ENCODE peak calls at places on chromosomes 4 and X, in seven cellular contexts. L is cardiac muscle cell, F is prostate gland, T is fibroblast of mammary gland, J is AG04450, N is NB4, R is kidney. O is an unnamed sample.

GRCh38 chr4:2450394-2451035 is 18.4 kb upstream of the RNF4 start:
- DNase-seq in T (no peak), F (no peak), L (no peak), N (no peak), R (peak), J (no peak), O (no peak)

GRCh38 chr4:158667651-158668198 is 4.0 kb downstream of the C4orf46 start:
- DNase-seq in F (no peak), L (peak), J (no peak), N (peak), T (peak), R (no peak), O (no peak)

GRCh38 chr4:37389967-37390580 is 145.5 kb downstream of the NWD2 start:
- DNase-seq in L (peak), J (no peak), T (peak), N (peak), R (no peak), F (peak), O (no peak)

GRCh38 chrX:150085881-150086280 is 147.6 kb upstream of the EOLA2 start:
- DNase-seq in F (no peak), N (no peak), R (no peak), L (peak), J (no peak), T (peak), O (no peak)

GRCh38 chr4:65968873-65969272 is 298.6 kb upstream of the EPHA5 start:
- DNase-seq in N (no peak), T (peak), R (no peak), F (no peak), L (peak), J (no peak), O (no peak)

GRCh38 chr4:42329421-42329820 is 67.9 kb upstream of the SHISA3 start:
- DNase-seq in T (peak), R (no peak), F (no peak), J (no peak), L (no peak), N (no peak), O (no peak)

GRCh38 chr4:67333663-67334062 is 211.6 kb downstream of the CENPC start:
- DNase-seq in R (no peak), F (no peak), L (no peak), T (peak), N (no peak), J (no peak), O (no peak)

GRCh38 chrX:45768666-45769065 is 568.0 kb upstream of the DIPK2B start:
- DNase-seq in T (no peak), L (no peak), F (no peak), J (no peak), R (no peak), N (no peak), O (no peak)

GRCh38 chr4:7333024-7333780 is 101.5 kb downstream of the PSAPL1 start:
- DNase-seq in R (peak), N (no peak), F (no peak), J (no peak), T (no peak), L (no peak), O (no peak)

GRCh38 chrX:112961981-112962380 is 121.3 kb upstream of the AMOT start:
- DNase-seq in L (peak), N (no peak), R (no peak), T (no peak), J (no peak), F (no peak), O (no peak)

GRCh38 chr4:119632216-119632615 is 3.6 kb upstream of the PDE5A start:
- DNase-seq in J (no peak), R (no peak), T (peak), N (no peak), F (no peak), L (no peak), O (no peak)

GRCh38 chr4:8472166-8472688 is 31.6 kb downstream of the TRMT44 start:
- DNase-seq in J (no peak), T (no peak), L (no peak), F (no peak), N (no peak), R (no peak), O (no peak)

GRCh38 chrX:13515181-13515930 is 54.0 kb upstream of the EGFL6 start:
- DNase-seq in N (no peak), J (no peak), L (no peak), R (no peak), F (no peak), T (no peak), O (no peak)

GRCh38 chr4:152102184-152103000 is 341.6 kb upstream of the GATB start:
- DNase-seq in F (no peak), R (no peak), T (peak), J (peak), L (no peak), N (no peak), O (peak)

GRCh38 chr4:125849869-125850268 is 535.1 kb downstream of the FAT4 start:
- DNase-seq in N (no peak), F (no peak), R (no peak), L (peak), T (peak), J (peak), O (peak)

GRCh38 chr4:25484243-25484721 is 107.2 kb downstream of the ANAPC4 start:
- DNase-seq in T (no peak), F (no peak), N (no peak), R (no peak), L (peak), J (no peak), O (no peak)

GRCh38 chrX:55039471-55039870 is 8.7 kb upstream of the ALAS2 start:
- DNase-seq in N (no peak), R (no peak), L (no peak), T (peak), F (no peak), J (no peak), O (no peak)

GRCh38 chrX:67725471-67725870 is 181.7 kb downstream of the AR start:
- DNase-seq in R (no peak), N (no peak), L (no peak), J (no peak), F (no peak), T (peak), O (no peak)

GRCh38 chrX:145825896-145826295 is 8.3 kb downstream of the SLITRK2 start:
- DNase-seq in F (no peak), N (peak), J (no peak), T (peak), R (no peak), L (peak), O (no peak)

GRCh38 chr4:183413562-183414200 is 30.8 kb upstream of the CDKN2AIP start:
- DNase-seq in F (no peak), T (no peak), J (no peak), R (no peak), L (no peak), N (no peak), O (no peak)

GRCh38 chr4:151688003-151688784 is 72.6 kb downstream of the GATB start:
- DNase-seq in L (no peak), T (no peak), R (no peak), N (no peak), F (no peak), J (no peak), O (no peak)

GRCh38 chr4:55183926-55184599 is 58.7 kb upstream of the KDR start:
- DNase-seq in T (peak), L (peak), N (no peak), F (no peak), J (peak), R (no peak), O (peak)

GRCh38 chr4:3324093-3324815 is 31.4 kb downstream of the RGS12 start:
- DNase-seq in J (no peak), T (no peak), R (peak), N (no peak), F (no peak), L (no peak), O (no peak)

GRCh38 chr4:2046031-2046961 is 12.8 kb upstream of the NAT8L start:
- DNase-seq in F (peak), L (no peak), N (no peak), R (peak), T (no peak), J (no peak), O (no peak)

GRCh38 chr4:155777971-155778710 is 19.3 kb downstream of the GUCY1B1 start:
- DNase-seq in R (no peak), N (no peak), L (peak), J (no peak), T (peak), F (peak), O (no peak)

GRCh38 chr4:184816962-184817361 is 8.8 kb downstream of the ACSL1 start:
- DNase-seq in J (no peak), N (no peak), F (no peak), T (no peak), L (no peak), R (no peak), O (no peak)

GRCh38 chrX:154516655-154517100 is 646 bp upstream of the FAM3A start:
- DNase-seq in N (peak), F (no peak), R (no peak), L (peak), J (no peak), T (peak), O (no peak)

GRCh38 chrX:46803140-46803539 is 33.7 kb upstream of the RP2 start:
- DNase-seq in R (no peak), J (no peak), N (peak), L (no peak), T (peak), F (no peak), O (no peak)

GRCh38 chrX:38878674-38879375 is 77.6 kb downstream of the MID1IP1 start:
- DNase-seq in L (no peak), F (no peak), R (no peak), J (no peak), T (no peak), N (peak), O (no peak)

GRCh38 chr4:109113511-109113910 is 188.9 kb downstream of the COL25A1 start:
- DNase-seq in L (peak), R (no peak), J (no peak), T (peak), F (no peak), N (no peak), O (no peak)

GRCh38 chr4:168221298-168221697 is 97.3 kb downstream of the DDX60 start:
- DNase-seq in T (peak), L (peak), N (no peak), F (no peak), R (no peak), J (peak), O (peak)

GRCh38 chr4:156771171-156771837 is 200.3 kb downstream of the PDGFC start:
- DNase-seq in N (no peak), T (peak), F (peak), R (no peak), L (peak), J (no peak), O (peak)

GRCh38 chr4:98659741-98660507 is 1.5 kb upstream of the TSPAN5 start:
- DNase-seq in R (no peak), F (no peak), J (no peak), T (peak), L (peak), N (peak), O (peak)

GRCh38 chr4:106766519-106766918 is 269.6 kb downstream of the DKK2 start:
- DNase-seq in F (no peak), L (no peak), T (no peak), R (no peak), N (no peak), J (no peak), O (peak)
- H3K4me3 ChIP-seq in F (no peak), L (no peak), T (no peak), R (no peak), N (no peak), J (no peak), O (no peak)

DNA sequence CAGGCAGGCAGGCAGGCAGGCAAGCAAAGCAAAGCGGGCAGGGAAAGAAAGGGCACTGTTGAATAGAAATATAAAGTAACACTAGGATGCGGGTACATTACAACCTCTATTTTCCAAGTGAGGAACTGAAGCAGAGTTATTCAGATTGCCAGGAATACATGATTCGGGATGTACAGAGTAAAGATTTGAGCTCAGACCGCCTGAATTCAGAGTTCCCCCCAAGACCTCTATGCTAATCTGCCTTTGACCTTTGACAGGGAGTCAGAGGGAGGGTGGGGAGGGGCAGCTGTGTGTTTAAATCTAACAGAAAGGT is 271.9 kb upstream of the SMIM31 start:
- DNase-seq in F (no peak), N (no peak), L (no peak), R (no peak), T (no peak), J (no peak), O (no peak)
- TF ChIP-seq CTCF in F (no peak), N (no peak), L (no peak), R (no peak), T (no peak), J (no peak), O (no peak)

DNA sequence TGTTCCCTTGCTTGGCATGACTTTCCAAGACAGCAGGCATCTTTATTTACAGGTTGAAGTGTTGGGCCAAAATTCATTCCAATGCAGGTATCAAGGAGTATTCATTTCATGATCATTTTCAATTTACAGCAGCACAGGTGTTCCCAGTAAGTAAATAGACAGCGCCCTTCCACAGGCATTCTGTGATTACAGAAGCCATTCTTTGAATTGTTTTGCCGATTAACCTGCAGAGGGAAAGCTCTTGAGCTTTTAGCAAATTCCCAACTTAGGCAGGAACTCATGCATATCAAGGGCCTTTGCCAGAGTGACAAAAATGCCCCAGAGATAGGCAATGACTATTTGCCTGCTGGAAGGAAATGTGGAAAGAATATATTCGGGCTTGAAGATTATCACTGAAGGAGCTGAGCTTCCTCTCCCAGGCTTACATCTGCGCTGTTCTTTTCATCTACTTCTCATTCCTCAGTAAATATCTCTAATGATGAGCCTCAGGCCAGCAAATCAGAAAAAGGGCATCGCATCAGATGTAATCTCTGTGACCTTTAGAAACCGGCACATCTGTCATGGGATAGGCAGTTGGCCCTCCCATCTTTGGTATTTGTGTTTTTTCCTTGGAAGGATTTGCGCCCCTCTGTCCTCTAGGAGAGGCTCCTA is 6.7 kb downstream of the TXK start:
- DNase-seq in R (no peak), L (peak), F (peak), J (no peak), T (no peak), N (no peak), O (no peak)
- H3K4me3 ChIP-seq in R (no peak), L (no peak), F (no peak), J (no peak), T (no peak), N (no peak), O (peak)

DNA sequence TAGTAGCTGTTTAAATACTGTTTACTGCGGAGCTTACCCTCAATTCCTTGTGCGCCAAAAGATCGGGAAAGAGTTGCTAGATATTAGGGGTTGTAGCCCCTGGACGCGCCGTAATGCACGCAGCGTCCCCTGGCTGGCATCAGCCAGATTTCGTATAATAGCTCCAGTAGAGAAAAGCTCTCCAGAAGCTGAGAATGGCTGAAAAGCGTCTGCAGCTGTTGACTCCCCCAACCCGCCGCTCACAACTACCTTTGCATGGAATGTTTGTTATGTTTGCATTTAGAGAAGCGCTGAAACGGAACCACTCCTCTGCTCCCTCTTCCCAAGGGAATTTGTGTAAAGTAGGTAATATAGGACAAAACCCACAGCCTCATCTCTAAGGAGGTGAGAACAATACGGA is 3.7 kb downstream of the DOCK11 start:
- DNase-seq in L (no peak), R (no peak), N (no peak), J (no peak), T (no peak), F (no peak), O (no peak)
- TF ChIP-seq CTCF in L (no peak), R (no peak), N (no peak), J (peak), T (no peak), F (no peak), O (no peak)

DNA sequence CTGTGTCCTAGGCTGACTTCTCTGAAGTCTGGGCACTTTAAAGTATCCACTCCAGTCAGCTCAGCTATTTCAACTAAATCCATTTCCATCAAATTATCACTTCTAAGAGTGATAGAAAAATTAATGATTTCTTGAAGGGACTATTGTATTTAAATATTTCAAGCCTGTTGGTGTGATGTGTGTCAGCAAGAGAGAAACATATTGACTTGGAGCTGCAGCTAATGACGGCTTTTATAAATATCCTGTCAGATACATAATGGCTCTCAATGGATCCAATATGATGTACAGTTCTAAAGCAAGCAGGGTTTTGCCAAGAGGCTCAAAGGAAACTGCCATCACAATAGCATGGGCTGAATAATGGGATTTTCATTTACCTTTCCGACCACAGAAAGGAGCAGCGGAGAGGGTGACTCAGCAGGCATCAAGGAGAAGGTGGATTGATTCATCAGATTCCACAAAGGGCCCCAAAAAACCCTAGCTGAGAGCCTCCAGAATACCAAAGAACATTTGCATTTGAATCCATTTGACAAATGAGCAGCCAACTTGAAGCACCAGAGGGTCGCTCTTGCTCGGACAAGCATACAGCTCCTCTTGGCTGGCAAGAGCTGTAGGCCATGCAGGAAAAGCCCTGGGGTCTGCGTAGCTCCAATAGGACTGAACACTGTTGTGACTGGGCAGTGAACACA is 355.8 kb upstream of the NOCT start:
- DNase-seq in T (no peak), N (no peak), F (no peak), J (no peak), L (no peak), R (no peak), O (no peak)
- H3K4me3 ChIP-seq in T (no peak), N (no peak), F (no peak), J (no peak), L (no peak), R (no peak), O (no peak)

GRCh38 chrX:73987166-73987565 is 316.8 kb upstream of the ZCCHC13 start:
- DNase-seq in F (no peak), J (no peak), L (no peak), T (no peak), R (no peak), N (no peak), O (no peak)

DNA sequence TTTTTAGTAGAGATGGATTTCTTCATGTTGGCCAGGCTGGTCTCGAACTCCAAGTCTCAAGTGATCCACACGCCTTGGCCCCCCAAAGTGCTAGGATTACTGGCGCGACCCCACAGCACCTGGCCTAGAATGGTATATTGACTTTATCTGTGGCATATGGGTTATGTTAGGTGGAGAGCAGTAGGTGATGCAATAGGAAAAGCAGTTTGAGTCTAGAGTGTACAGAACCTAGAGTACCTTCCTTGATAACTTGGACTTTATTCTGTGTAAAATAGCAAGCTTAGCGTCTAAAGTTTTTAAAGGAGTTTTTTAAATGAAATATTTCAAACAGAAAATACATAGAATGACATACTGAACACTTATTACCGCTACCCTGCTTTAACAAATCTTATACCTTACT is 312.0 kb upstream of the ZCCHC13 start:
- DNase-seq in J (no peak), R (no peak), L (no peak), T (no peak), F (no peak), N (no peak), O (no peak)
- TF ChIP-seq CTCF in J (no peak), R (no peak), L (no peak), T (no peak), F (no peak), N (no peak), O (no peak)

GRCh38 chr4:15012017-15012788 is 9.9 kb downstream of the CPEB2 start:
- DNase-seq in R (no peak), N (no peak), F (no peak), J (no peak), L (no peak), T (no peak), O (no peak)

GRCh38 chr4:15013585-15013984 is 11.3 kb downstream of the CPEB2 start:
- DNase-seq in J (no peak), T (no peak), R (no peak), L (no peak), N (no peak), F (no peak), O (no peak)

GRCh38 chr4:15007201-15007600 is 4.9 kb downstream of the CPEB2 start:
- DNase-seq in L (no peak), R (no peak), T (no peak), N (no peak), F (no peak), J (no peak), O (no peak)

GRCh38 chr4:15010038-15010585 is 7.8 kb downstream of the CPEB2 start:
- DNase-seq in T (no peak), F (no peak), J (no peak), L (no peak), R (no peak), N (no peak), O (no peak)

GRCh38 chr4:15011166-15011565 is 8.9 kb downstream of the CPEB2 start:
- DNase-seq in R (peak), N (no peak), T (no peak), L (no peak), F (no peak), J (no peak), O (no peak)
- H3K4me3 ChIP-seq in R (no peak), N (no peak), T (no peak), L (no peak), F (no peak), J (no peak), O (no peak)

GRCh38 chrX:40299028-40299479 is 201.3 kb upstream of the BCOR start:
- DNase-seq in J (no peak), R (no peak), F (no peak), T (no peak), N (peak), L (peak), O (no peak)
- TF ChIP-seq CTCF in J (peak), R (no peak), F (no peak), T (no peak), N (peak), L (peak), O (peak)

O was measured in retinal pigment epithelial cell.